ENCODE peak calls at places on chromosomes 5 and 9, in eight cellular contexts. G is BJ, W is neural crest cell, P is mammary epithelial cell, F is HFFc6, M is astrocyte of the cerebellum, E is upper lobe of right lung, O is WTC11. Z is an unnamed sample.

GRCh38 chr9:136947955-136948510 is 3.0 kb downstream of the C8G start:
- DNase-seq in G (no peak), W (peak; percentile 49), P (peak; percentile 12), F (peak; percentile 38), M (no peak), E (peak; percentile 83), O (peak; percentile 74), Z (no peak)

GRCh38 chr9:130150779-130151381 is 21.3 kb upstream of the NCS1 start:
- DNase-seq in G (no peak), W (no peak), P (peak; percentile 55), F (peak; percentile 35), M (no peak), E (no peak), O (no peak), Z (no peak)

GRCh38 chr9:34759432-34760134 is 49.6 kb upstream of the CCL21 start:
- DNase-seq in G (no peak), W (no peak), P (no peak), F (no peak), M (no peak), E (no peak), O (no peak), Z (no peak)

GRCh38 chr9:123291736-123292135 is 23.4 kb upstream of the STRBP start:
- DNase-seq in G (no peak), W (no peak), P (no peak), F (no peak), M (no peak), E (no peak), O (no peak), Z (no peak)

GRCh38 chr5:36242534-36243144 is 914 bp upstream of the NADK2 start:
- DNase-seq in G (no peak), W (no peak), P (no peak), F (no peak), M (no peak), E (no peak), O (no peak), Z (no peak)

GRCh38 chr5:176175101-176175852 is 62.9 kb upstream of the SIMC1 start:
- DNase-seq in G (no peak), W (no peak), P (no peak), F (no peak), M (no peak), E (no peak), O (no peak), Z (peak; percentile 79)

GRCh38 chr5:177434437-177434836 is 8.0 kb downstream of the GRK6 start:
- DNase-seq in G (no peak), W (no peak), P (no peak), F (no peak), M (no peak), E (no peak), O (no peak), Z (no peak)

GRCh38 chr5:96434201-96434645 is 1.2 kb upstream of the PCSK1 start:
- DNase-seq in G (no peak), W (peak; percentile 74), P (peak; percentile 51), F (peak; percentile 37), M (peak; percentile 72), E (peak; percentile 71), O (peak; percentile 89), Z (no peak)

GRCh38 chr9:95910023-95910706 is 34.7 kb downstream of the ERCC6L2 start:
- DNase-seq in G (no peak), W (no peak), P (no peak), F (peak; percentile 7), M (no peak), E (no peak), O (no peak), Z (no peak)

GRCh38 chr9:14813336-14814020 is 90.9 kb upstream of the CER1 start:
- DNase-seq in G (no peak), W (no peak), P (no peak), F (no peak), M (no peak), E (no peak), O (no peak), Z (no peak)

GRCh38 chr5:9375756-9376155 is 170.1 kb downstream of the SEMA5A start:
- DNase-seq in G (no peak), W (no peak), P (no peak), F (no peak), M (no peak), E (no peak), O (no peak), Z (no peak)

GRCh38 chr5:177085985-177086917 is at the start of gene FGFR4:
- DNase-seq in G (no peak), W (peak; percentile 41), P (peak; percentile 32), F (peak; percentile 28), M (peak; percentile 13), E (peak; percentile 85), O (peak; percentile 91), Z (no peak)

GRCh38 chr5:167049043-167049663 is 1242.3 kb upstream of the WWC1 start:
- DNase-seq in G (no peak), W (peak; percentile 35), P (peak; percentile 32), F (no peak), M (peak; percentile 41), E (no peak), O (peak; percentile 45), Z (no peak)

GRCh38 chr5:59357421-59357977 is 536.0 kb downstream of the PDE4D start:
- DNase-seq in G (no peak), W (no peak), P (no peak), F (no peak), M (no peak), E (peak; percentile 66), O (no peak), Z (no peak)

GRCh38 chr9:127926961-127927456 is 3.6 kb downstream of the PIP5KL1 start:
- DNase-seq in G (no peak), W (no peak), P (peak; percentile 49), F (no peak), M (no peak), E (no peak), O (no peak), Z (no peak)

GRCh38 chr9:108983885-108984284 is 29.4 kb downstream of the CTNNAL1 start:
- DNase-seq in G (no peak), W (no peak), P (peak; percentile 29), F (no peak), M (no peak), E (no peak), O (no peak), Z (no peak)

GRCh38 chr5:157388148-157388547 is 71.9 kb upstream of the NIPAL4 start:
- DNase-seq in G (no peak), W (no peak), P (no peak), F (no peak), M (no peak), E (no peak), O (no peak), Z (no peak)

GRCh38 chr5:67268233-67269011 is 71.8 kb upstream of the CD180 start:
- DNase-seq in G (peak; percentile 86), W (peak; percentile 30), P (peak; percentile 85), F (peak; percentile 88), M (peak; percentile 98), E (peak; percentile 73), O (no peak), Z (peak; percentile 94)

DNA sequence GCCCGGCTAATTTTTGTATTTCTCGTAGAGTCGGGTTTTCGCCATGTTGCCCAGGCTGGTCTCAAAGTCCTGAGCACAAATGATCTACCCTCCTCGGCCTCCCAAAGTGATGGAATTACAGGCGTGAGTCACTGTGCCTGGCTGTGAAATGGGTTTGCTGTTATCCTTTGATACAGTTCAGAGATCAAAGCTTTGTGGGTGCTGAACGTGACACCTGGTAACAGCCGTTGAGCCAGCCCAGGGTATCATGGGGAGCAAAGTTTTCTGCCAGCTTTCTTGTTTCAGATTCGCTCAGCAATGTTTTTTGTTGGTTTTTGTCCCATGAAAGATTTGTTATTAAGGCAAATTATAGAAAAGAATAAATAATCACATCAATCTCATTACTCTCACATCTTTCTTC is 68.9 kb upstream of the LPAR1 start:
- DNase-seq in G (no peak), W (no peak), P (no peak), F (no peak), M (no peak), E (no peak), O (no peak), Z (no peak)
- TF ChIP-seq CTCF in G (no peak), W (no peak), P (no peak), F (no peak), M (no peak), E (no peak), O (no peak), Z (no peak)

DNA sequence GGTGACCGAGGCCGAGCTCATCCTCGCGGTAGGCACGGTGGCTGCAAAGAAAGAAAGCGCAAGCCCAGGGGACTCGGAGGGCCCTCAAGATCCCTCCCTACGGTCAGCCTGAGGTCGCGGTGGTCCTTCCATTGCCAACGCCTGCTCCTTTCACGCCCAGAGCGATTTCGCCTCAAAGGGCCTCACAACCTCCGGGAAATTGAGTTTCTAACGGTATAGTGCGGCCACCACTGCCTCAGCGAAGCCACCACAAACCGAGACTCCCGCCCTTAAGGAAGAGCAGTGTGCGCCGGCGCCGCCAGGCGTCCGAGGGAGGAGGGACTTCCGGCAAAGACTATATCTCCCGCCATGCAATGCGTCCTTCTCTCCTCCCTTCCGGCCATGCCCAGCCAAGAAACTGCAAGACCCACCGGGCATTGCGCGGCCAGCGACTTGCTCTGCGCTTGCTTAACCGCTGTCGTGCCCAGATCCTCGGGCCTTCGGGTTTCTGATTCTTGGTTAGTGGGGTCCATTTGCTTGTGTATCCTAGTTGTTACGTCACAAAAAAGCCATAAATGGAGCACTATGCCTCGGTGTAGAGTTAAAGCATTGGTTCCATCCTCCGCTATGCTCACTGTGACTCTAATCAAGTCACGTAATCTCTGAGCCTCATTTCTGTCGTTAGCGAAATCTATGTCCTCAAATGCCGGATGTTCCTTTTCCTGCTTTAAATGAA is at the start of gene HAUS6:
- DNase-seq in G (peak; percentile 85), W (peak; percentile 84), P (peak; percentile 93), F (peak; percentile 95), M (peak; percentile 90), E (peak; percentile 98), O (peak; percentile 96), Z (peak; percentile 96)
- TF ChIP-seq CTCF in G (peak; percentile 58), W (peak; percentile 62), P (no peak), F (peak; percentile 75), M (peak; percentile 54), E (peak; percentile 50), O (no peak), Z (peak; percentile 53)

DNA sequence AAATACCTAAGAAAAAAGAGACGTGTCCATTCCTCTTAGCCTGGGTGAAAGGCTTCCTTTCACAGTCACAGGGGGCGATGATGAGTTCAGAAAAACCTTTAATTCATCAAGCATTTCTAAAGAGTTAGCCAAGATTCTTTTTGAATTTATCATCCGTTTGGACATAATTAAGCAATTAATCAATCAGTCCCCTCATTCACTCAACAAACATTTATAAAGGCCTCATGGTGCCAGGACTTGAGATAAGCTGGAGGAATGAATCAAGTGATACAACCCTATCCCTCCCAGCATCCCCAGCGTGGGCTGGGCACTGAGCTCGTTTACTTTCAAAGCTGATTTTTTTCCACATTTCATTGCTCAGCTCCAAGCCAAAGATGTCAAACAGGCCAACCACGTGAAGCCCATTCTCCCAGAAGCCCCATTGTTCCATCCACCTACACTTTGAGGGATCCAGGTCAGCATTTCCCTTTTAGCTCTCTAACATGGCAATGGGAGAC is 140.5 kb downstream of the SLIT3 start:
- DNase-seq in G (no peak), W (no peak), P (peak; percentile 61), F (peak; percentile 14), M (no peak), E (no peak), O (no peak), Z (no peak)
- TF ChIP-seq CTCF in G (peak; percentile 37), W (peak; percentile 32), P (peak; percentile 53), F (peak; percentile 59), M (peak; percentile 44), E (peak; percentile 11), O (peak; percentile 22), Z (peak; percentile 38)

DNA sequence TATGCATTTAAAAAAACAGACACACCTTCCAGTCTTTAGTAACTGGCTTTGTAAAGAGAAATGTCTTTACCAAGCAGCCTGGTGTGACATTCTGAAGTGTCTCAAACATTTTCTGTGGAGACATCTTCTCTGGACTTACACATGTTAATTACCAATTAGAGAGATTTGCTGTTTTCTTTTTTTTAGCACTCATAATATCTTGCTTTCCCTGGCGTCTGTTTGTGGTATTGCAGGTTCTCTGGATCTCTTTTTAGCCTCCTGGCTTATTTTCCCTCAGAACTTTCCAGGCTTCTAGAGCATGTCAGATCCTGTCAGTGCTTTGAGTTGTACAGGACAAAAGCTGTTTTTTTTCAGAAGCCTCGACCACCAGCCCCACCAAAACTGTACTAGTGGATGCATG is 92.5 kb downstream of the MSX2 start:
- DNase-seq in G (no peak), W (no peak), P (no peak), F (no peak), M (no peak), E (no peak), O (no peak), Z (no peak)
- TF ChIP-seq CTCF in G (peak; percentile 36), W (peak; percentile 59), P (peak; percentile 8), F (peak; percentile 52), M (peak; percentile 42), E (peak; percentile 18), O (peak; percentile 46), Z (peak; percentile 35)